ENCODE peak calls at places on chromosomes 2 and 18, in eight cellular contexts. One of them, this sample, is unnamed.

GRCh38 chr2:105671156-105671555 is 73.6 kb upstream of the NCK2 start:
- DNase-seq in NCI-H1694: no peak
- DNase-seq in neuronal stem cell: no peak
- DNase-seq in germinal center: no peak
- DNase-seq in H7: no peak
- DNase-seq in globus pallidus: no peak
- DNase-seq in A549: no peak
- DNase-seq in kidney glomerular epithelial cell: no peak
- DNase-seq in this sample: no peak

GRCh38 chr18:23881778-23882177 is 132.8 kb upstream of the TTC39C start:
- DNase-seq in NCI-H1694: no peak
- DNase-seq in neuronal stem cell: no peak
- DNase-seq in germinal center: no peak
- DNase-seq in H7: no peak
- DNase-seq in globus pallidus: no peak
- DNase-seq in A549: no peak
- DNase-seq in kidney glomerular epithelial cell: no peak
- DNase-seq in this sample: no peak

GRCh38 chr18:79206444-79206843 is 137.2 kb downstream of the ATP9B start:
- DNase-seq in NCI-H1694: no peak
- DNase-seq in neuronal stem cell: no peak
- DNase-seq in germinal center: no peak
- DNase-seq in H7: no peak
- DNase-seq in globus pallidus: no peak
- DNase-seq in A549: no peak
- DNase-seq in kidney glomerular epithelial cell: no peak
- DNase-seq in this sample: no peak

GRCh38 chr2:207248702-207249355 is 83.1 kb upstream of the KLF7 start:
- DNase-seq in NCI-H1694: no peak
- DNase-seq in neuronal stem cell: no peak
- DNase-seq in germinal center: no peak
- DNase-seq in H7: no peak
- DNase-seq in globus pallidus: no peak
- DNase-seq in A549: no peak
- DNase-seq in kidney glomerular epithelial cell: no peak
- DNase-seq in this sample: no peak

GRCh38 chr2:132503621-132504200 is 87.1 kb downstream of the GPR39 start:
- DNase-seq in NCI-H1694: no peak
- DNase-seq in neuronal stem cell: no peak
- DNase-seq in germinal center: no peak
- DNase-seq in H7: no peak
- DNase-seq in globus pallidus: no peak
- DNase-seq in A549: peak
- DNase-seq in kidney glomerular epithelial cell: no peak
- DNase-seq in this sample: no peak

GRCh38 chr2:204483497-204484164 is 61.6 kb upstream of the PARD3B start:
- DNase-seq in NCI-H1694: no peak
- DNase-seq in neuronal stem cell: no peak
- DNase-seq in germinal center: no peak
- DNase-seq in H7: no peak
- DNase-seq in globus pallidus: no peak
- DNase-seq in A549: no peak
- DNase-seq in kidney glomerular epithelial cell: peak
- DNase-seq in this sample: no peak

GRCh38 chr2:109180786-109181185 is 51.8 kb downstream of the SH3RF3 start:
- DNase-seq in NCI-H1694: no peak
- DNase-seq in neuronal stem cell: no peak
- DNase-seq in germinal center: no peak
- DNase-seq in H7: no peak
- DNase-seq in globus pallidus: no peak
- DNase-seq in A549: no peak
- DNase-seq in kidney glomerular epithelial cell: no peak
- DNase-seq in this sample: no peak

GRCh38 chr18:39801010-39801409 is 2154.0 kb upstream of the PIK3C3 start:
- DNase-seq in NCI-H1694: no peak
- DNase-seq in neuronal stem cell: no peak
- DNase-seq in germinal center: no peak
- DNase-seq in H7: no peak
- DNase-seq in globus pallidus: no peak
- DNase-seq in A549: peak
- DNase-seq in kidney glomerular epithelial cell: no peak
- DNase-seq in this sample: no peak

GRCh38 chr2:128315122-128315828 is 3.4 kb downstream of the HS6ST1 start:
- DNase-seq in NCI-H1694: no peak
- DNase-seq in neuronal stem cell: no peak
- DNase-seq in germinal center: peak
- DNase-seq in H7: peak
- DNase-seq in globus pallidus: no peak
- DNase-seq in A549: no peak
- DNase-seq in kidney glomerular epithelial cell: no peak
- DNase-seq in this sample: no peak

GRCh38 chr2:229043681-229044080 is 227.4 kb downstream of the PID1 start:
- DNase-seq in NCI-H1694: no peak
- DNase-seq in neuronal stem cell: no peak
- DNase-seq in germinal center: no peak
- DNase-seq in H7: no peak
- DNase-seq in globus pallidus: no peak
- DNase-seq in A549: no peak
- DNase-seq in kidney glomerular epithelial cell: no peak
- DNase-seq in this sample: no peak

GRCh38 chr18:12811191-12811950 is 72.7 kb downstream of the PTPN2 start:
- DNase-seq in NCI-H1694: no peak
- DNase-seq in neuronal stem cell: no peak
- DNase-seq in germinal center: no peak
- DNase-seq in H7: no peak
- DNase-seq in globus pallidus: no peak
- DNase-seq in A549: no peak
- DNase-seq in kidney glomerular epithelial cell: peak
- DNase-seq in this sample: no peak

GRCh38 chr2:127166221-127166860 is 53.8 kb downstream of the CYP27C1 start:
- DNase-seq in NCI-H1694: no peak
- DNase-seq in neuronal stem cell: no peak
- DNase-seq in germinal center: no peak
- DNase-seq in H7: no peak
- DNase-seq in globus pallidus: no peak
- DNase-seq in A549: no peak
- DNase-seq in kidney glomerular epithelial cell: no peak
- DNase-seq in this sample: no peak

GRCh38 chr2:200221055-200221692 is 85.3 kb upstream of the SPATS2L start:
- DNase-seq in NCI-H1694: no peak
- DNase-seq in neuronal stem cell: no peak
- DNase-seq in germinal center: no peak
- DNase-seq in H7: no peak
- DNase-seq in globus pallidus: no peak
- DNase-seq in A549: peak
- DNase-seq in kidney glomerular epithelial cell: no peak
- DNase-seq in this sample: no peak

GRCh38 chr2:8579686-8580085 is 102.2 kb upstream of the ID2 start:
- DNase-seq in NCI-H1694: no peak
- DNase-seq in neuronal stem cell: no peak
- DNase-seq in germinal center: no peak
- DNase-seq in H7: peak
- DNase-seq in globus pallidus: no peak
- DNase-seq in A549: no peak
- DNase-seq in kidney glomerular epithelial cell: no peak
- DNase-seq in this sample: no peak

GRCh38 chr18:77069931-77070330 is 62.7 kb downstream of the MBP start:
- DNase-seq in NCI-H1694: no peak
- DNase-seq in neuronal stem cell: no peak
- DNase-seq in germinal center: no peak
- DNase-seq in H7: no peak
- DNase-seq in globus pallidus: no peak
- DNase-seq in A549: no peak
- DNase-seq in kidney glomerular epithelial cell: no peak
- DNase-seq in this sample: no peak

GRCh38 chr2:27071277-27071989 is at the start of gene OST4:
- DNase-seq in NCI-H1694: peak
- DNase-seq in neuronal stem cell: peak
- DNase-seq in germinal center: peak
- DNase-seq in H7: peak
- DNase-seq in globus pallidus: peak
- DNase-seq in A549: peak
- DNase-seq in kidney glomerular epithelial cell: peak
- DNase-seq in this sample: peak

GRCh38 chr2:20450201-20451108 is 3.6 kb downstream of the RHOB start:
- DNase-seq in NCI-H1694: no peak
- DNase-seq in neuronal stem cell: no peak
- DNase-seq in germinal center: no peak
- DNase-seq in H7: peak
- DNase-seq in globus pallidus: peak
- DNase-seq in A549: peak
- DNase-seq in kidney glomerular epithelial cell: peak
- DNase-seq in this sample: peak

GRCh38 chr2:18987592-18988073 is 370.8 kb downstream of the OSR1 start:
- DNase-seq in NCI-H1694: peak
- DNase-seq in neuronal stem cell: no peak
- DNase-seq in germinal center: no peak
- DNase-seq in H7: no peak
- DNase-seq in globus pallidus: peak
- DNase-seq in A549: peak
- DNase-seq in kidney glomerular epithelial cell: peak
- DNase-seq in this sample: peak

GRCh38 chr2:231533086-231533776 is 3.0 kb upstream of the NMUR1 start:
- DNase-seq in NCI-H1694: no peak
- DNase-seq in neuronal stem cell: no peak
- DNase-seq in germinal center: no peak
- DNase-seq in H7: no peak
- DNase-seq in globus pallidus: no peak
- DNase-seq in A549: no peak
- DNase-seq in kidney glomerular epithelial cell: no peak
- DNase-seq in this sample: no peak

GRCh38 chr18:9242987-9243386 is 91.6 kb upstream of the TWSG1 start:
- DNase-seq in NCI-H1694: no peak
- DNase-seq in neuronal stem cell: no peak
- DNase-seq in germinal center: peak
- DNase-seq in H7: no peak
- DNase-seq in globus pallidus: peak
- DNase-seq in A549: no peak
- DNase-seq in kidney glomerular epithelial cell: no peak
- DNase-seq in this sample: peak

GRCh38 chr2:133107436-133107835 is 437.4 kb upstream of the LYPD1 start:
- DNase-seq in NCI-H1694: no peak
- DNase-seq in neuronal stem cell: no peak
- DNase-seq in germinal center: no peak
- DNase-seq in H7: no peak
- DNase-seq in globus pallidus: no peak
- DNase-seq in A549: no peak
- DNase-seq in kidney glomerular epithelial cell: no peak
- DNase-seq in this sample: no peak

GRCh38 chr18:39406941-39407340 is 1841.3 kb upstream of the CELF4 start:
- DNase-seq in NCI-H1694: no peak
- DNase-seq in neuronal stem cell: no peak
- DNase-seq in germinal center: no peak
- DNase-seq in H7: no peak
- DNase-seq in globus pallidus: no peak
- DNase-seq in A549: no peak
- DNase-seq in kidney glomerular epithelial cell: no peak
- DNase-seq in this sample: no peak

GRCh38 chr2:110204408-110205385 is at the start of gene NPHP1:
- DNase-seq in NCI-H1694: peak
- DNase-seq in neuronal stem cell: peak
- DNase-seq in germinal center: peak
- DNase-seq in H7: peak
- DNase-seq in globus pallidus: peak
- DNase-seq in A549: peak
- DNase-seq in kidney glomerular epithelial cell: peak
- DNase-seq in this sample: peak

GRCh38 chr2:151984424-151984823 is 114.4 kb downstream of the CACNB4 start:
- DNase-seq in NCI-H1694: no peak
- DNase-seq in neuronal stem cell: no peak
- DNase-seq in germinal center: no peak
- DNase-seq in H7: no peak
- DNase-seq in globus pallidus: no peak
- DNase-seq in A549: no peak
- DNase-seq in kidney glomerular epithelial cell: no peak
- DNase-seq in this sample: no peak

GRCh38 chr2:135473567-135473966 is 57.5 kb downstream of the ZRANB3 start:
- DNase-seq in NCI-H1694: peak
- DNase-seq in neuronal stem cell: no peak
- DNase-seq in germinal center: peak
- DNase-seq in H7: peak
- DNase-seq in globus pallidus: peak
- DNase-seq in A549: peak
- DNase-seq in kidney glomerular epithelial cell: no peak
- DNase-seq in this sample: no peak

GRCh38 chr2:28490558-28490957 is 5.3 kb upstream of the PLB1 start:
- DNase-seq in NCI-H1694: no peak
- DNase-seq in neuronal stem cell: no peak
- DNase-seq in germinal center: no peak
- DNase-seq in H7: no peak
- DNase-seq in globus pallidus: no peak
- DNase-seq in A549: no peak
- DNase-seq in kidney glomerular epithelial cell: no peak
- DNase-seq in this sample: no peak

GRCh38 chr2:38261569-38262513 is 115.2 kb downstream of the ATL2 start:
- DNase-seq in NCI-H1694: no peak
- DNase-seq in neuronal stem cell: no peak
- DNase-seq in germinal center: no peak
- DNase-seq in H7: no peak
- DNase-seq in globus pallidus: no peak
- DNase-seq in A549: no peak
- DNase-seq in kidney glomerular epithelial cell: no peak
- DNase-seq in this sample: no peak

GRCh38 chr2:15313657-15314056 is 247.5 kb downstream of the NBAS start:
- DNase-seq in NCI-H1694: peak
- DNase-seq in neuronal stem cell: no peak
- DNase-seq in germinal center: no peak
- DNase-seq in H7: no peak
- DNase-seq in globus pallidus: no peak
- DNase-seq in A549: no peak
- DNase-seq in kidney glomerular epithelial cell: peak
- DNase-seq in this sample: no peak

GRCh38 chr2:16330012-16330411 is 335.6 kb downstream of the CYRIA start:
- DNase-seq in NCI-H1694: no peak
- DNase-seq in neuronal stem cell: peak
- DNase-seq in germinal center: no peak
- DNase-seq in H7: peak
- DNase-seq in globus pallidus: no peak
- DNase-seq in A549: no peak
- DNase-seq in kidney glomerular epithelial cell: no peak
- DNase-seq in this sample: no peak

GRCh38 chr18:78711971-78712370 is 267.6 kb upstream of the SALL3 start:
- DNase-seq in NCI-H1694: no peak
- DNase-seq in neuronal stem cell: no peak
- DNase-seq in germinal center: no peak
- DNase-seq in H7: no peak
- DNase-seq in globus pallidus: no peak
- DNase-seq in A549: no peak
- DNase-seq in kidney glomerular epithelial cell: no peak
- DNase-seq in this sample: no peak

GRCh38 chr2:70553334-70553583 is 367 bp downstream of the TGFA start:
- DNase-seq in NCI-H1694: no peak
- DNase-seq in neuronal stem cell: no peak
- DNase-seq in germinal center: no peak
- DNase-seq in H7: peak
- DNase-seq in globus pallidus: no peak
- DNase-seq in A549: peak
- DNase-seq in kidney glomerular epithelial cell: no peak
- DNase-seq in this sample: no peak

GRCh38 chr2:27118525-27119329 is at the start of gene CGREF1:
- DNase-seq in NCI-H1694: no peak
- DNase-seq in neuronal stem cell: no peak
- DNase-seq in germinal center: peak
- DNase-seq in H7: peak
- DNase-seq in globus pallidus: no peak
- DNase-seq in A549: peak
- DNase-seq in kidney glomerular epithelial cell: no peak
- DNase-seq in this sample: no peak

GRCh38 chr2:237922641-237923361 is 44.0 kb upstream of the UBE2F start:
- DNase-seq in NCI-H1694: no peak
- DNase-seq in neuronal stem cell: no peak
- DNase-seq in germinal center: no peak
- DNase-seq in H7: peak
- DNase-seq in globus pallidus: no peak
- DNase-seq in A549: no peak
- DNase-seq in kidney glomerular epithelial cell: no peak
- DNase-seq in this sample: no peak

GRCh38 chr2:138101718-138102117 is 137.4 kb downstream of the HNMT start:
- DNase-seq in NCI-H1694: no peak
- DNase-seq in neuronal stem cell: no peak
- DNase-seq in germinal center: no peak
- DNase-seq in H7: no peak
- DNase-seq in globus pallidus: no peak
- DNase-seq in A549: no peak
- DNase-seq in kidney glomerular epithelial cell: no peak
- DNase-seq in this sample: no peak

This sample was measured in midbrain.